ENCODE peak calls at places on chromosomes 1 and 21, in four cellular contexts. I is upper lobe of right lung, P is cardiac muscle cell, V is gastrocnemius medialis. M is an unnamed sample.

GRCh38 chr1:69524010-69524409 is 43.7 kb upstream of the LRRC7 start:
- DNase-seq in I (no peak), P (peak; percentile 9), V (no peak), M (no peak)

GRCh38 chr1:39178541-39179431 is 25.7 kb upstream of the MACF1 start:
- DNase-seq in I (no peak), P (peak; percentile 49), V (peak; percentile 26), M (no peak)

GRCh38 chr1:76390451-76390850 is 315.9 kb downstream of the ST6GALNAC3 start:
- DNase-seq in I (no peak), P (no peak), V (no peak), M (no peak)

GRCh38 chr1:36458910-36459309 is 5.3 kb downstream of the MRPS15 start:
- DNase-seq in I (no peak), P (no peak), V (no peak), M (no peak)

GRCh38 chr1:14735861-14736260 is 137.4 kb downstream of the KAZN start:
- DNase-seq in I (no peak), P (no peak), V (no peak), M (no peak)

GRCh38 chr1:157878059-157878458 is 36.5 kb upstream of the CD5L start:
- DNase-seq in I (no peak), P (peak; percentile 41), V (no peak), M (no peak)

GRCh38 chr1:205590457-205590768 is 41.4 kb downstream of the ELK4 start:
- DNase-seq in I (no peak), P (no peak), V (no peak), M (peak; percentile 31)

GRCh38 chr1:116951175-116951935 is 41.6 kb downstream of the PTGFRN start:
- DNase-seq in I (no peak), P (peak; percentile 90), V (peak; percentile 48), M (peak; percentile 29)

GRCh38 chr1:99152132-99152531 is 112.2 kb upstream of the PLPPR4 start:
- DNase-seq in I (no peak), P (no peak), V (no peak), M (no peak)

GRCh38 chr21:33761104-33762036 is 119.1 kb downstream of the ITSN1 start:
- DNase-seq in I (no peak), P (peak; percentile 97), V (no peak), M (peak; percentile 69)

GRCh38 chr1:79193211-79194079 is 186.9 kb upstream of the ADGRL4 start:
- DNase-seq in I (no peak), P (peak; percentile 82), V (no peak), M (no peak)

GRCh38 chr1:25805863-25806225 is 5.9 kb downstream of the SELENON start:
- DNase-seq in I (no peak), P (peak; percentile 78), V (peak; percentile 80), M (peak; percentile 84)

GRCh38 chr1:113058861-113059441 is 14.0 kb upstream of the LRIG2 start:
- DNase-seq in I (no peak), P (no peak), V (no peak), M (no peak)

GRCh38 chr21:15140321-15141019 is 75.7 kb upstream of the NRIP1 start:
- DNase-seq in I (no peak), P (peak; percentile 30), V (no peak), M (no peak)

GRCh38 chr1:94069649-94070285 is 51.2 kb downstream of the ABCA4 start:
- DNase-seq in I (no peak), P (no peak), V (no peak), M (no peak)

GRCh38 chr1:119367332-119368124 is 1.1 kb upstream of the HAO2 start:
- DNase-seq in I (no peak), P (peak; percentile 64), V (no peak), M (no peak)

GRCh38 chr1:238063454-238063853 is 172.7 kb upstream of the ZP4 start:
- DNase-seq in I (no peak), P (no peak), V (no peak), M (no peak)

GRCh38 chr1:32470991-32471694 is 6.3 kb downstream of the ZBTB8B start:
- DNase-seq in I (no peak), P (no peak), V (peak; percentile 21), M (no peak)

GRCh38 chr1:230123280-230124186 is 56.5 kb downstream of the GALNT2 start:
- DNase-seq in I (no peak), P (no peak), V (no peak), M (no peak)

GRCh38 chr1:157494093-157494492 is 58.2 kb downstream of the FCRL5 start:
- DNase-seq in I (no peak), P (no peak), V (no peak), M (no peak)

GRCh38 chr1:56872597-56872996 is 18.0 kb downstream of the C8A start:
- DNase-seq in I (no peak), P (peak; percentile 38), V (no peak), M (no peak)

GRCh38 chr1:78104322-78104721 is 58.6 kb downstream of the GIPC2 start:
- DNase-seq in I (no peak), P (no peak), V (no peak), M (no peak)

GRCh38 chr21:16794944-16795343 is 717.9 kb upstream of the CXADR start:
- DNase-seq in I (no peak), P (peak; percentile 83), V (peak; percentile 14), M (no peak)

GRCh38 chr1:199010933-199011332 is 372.1 kb downstream of the PTPRC start:
- DNase-seq in I (no peak), P (no peak), V (no peak), M (no peak)

GRCh38 chr1:55211456-55211855 is 3.7 kb downstream of the USP24 start:
- DNase-seq in I (no peak), P (no peak), V (no peak), M (no peak)

GRCh38 chr1:39671433-39671792 is 494 bp downstream of the NT5C1A start:
- DNase-seq in I (no peak), P (no peak), V (peak; percentile 95), M (no peak)

GRCh38 chr1:180040034-180040433 is 85.4 kb downstream of the CEP350 start:
- DNase-seq in I (no peak), P (peak; percentile 46), V (no peak), M (no peak)

GRCh38 chr1:230863449-230863848 is 4.9 kb downstream of the C1orf198 start:
- DNase-seq in I (peak; percentile 86), P (no peak), V (peak; percentile 57), M (no peak)

DNA sequence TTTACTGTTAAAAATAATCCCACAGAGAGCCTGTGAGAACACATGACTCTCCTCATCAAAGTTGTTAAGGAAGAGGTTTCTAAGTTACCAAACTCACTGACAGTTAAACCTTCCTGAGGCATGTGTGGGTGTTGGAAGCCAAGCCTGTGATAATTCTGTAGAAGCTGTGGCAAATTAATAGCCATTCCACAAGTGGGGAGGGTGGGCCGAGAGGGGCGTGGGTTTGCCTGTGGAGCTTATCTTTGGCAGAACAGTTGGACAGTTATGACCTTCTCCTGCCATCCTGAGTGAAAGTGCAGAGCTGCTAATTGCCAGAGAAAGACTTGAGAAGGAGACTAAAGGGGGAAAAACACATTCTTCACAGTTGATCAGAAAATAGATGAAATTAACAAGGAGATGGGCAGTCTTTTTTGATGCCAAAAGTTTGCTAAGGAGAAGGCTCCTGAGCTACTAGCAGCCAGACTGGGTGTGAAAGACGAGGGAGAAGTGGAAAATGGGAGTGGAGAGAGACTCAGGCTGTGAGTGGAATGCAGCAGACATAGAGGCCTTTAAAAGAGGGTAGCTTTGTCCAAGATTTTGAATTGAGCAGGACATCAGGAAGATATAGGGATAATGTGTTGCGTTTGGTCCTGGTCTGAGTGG is 1.6 kb upstream of the PLA2G2C start:
- DNase-seq in I (no peak), P (no peak), V (no peak), M (no peak)
- H3K4me3 ChIP-seq in I (no peak overlapping the region), P (no peak overlapping the region), V (no peak overlapping the region), M (no peak overlapping the region)

GRCh38 chr1:925532-926421 is 2.1 kb downstream of the SAMD11 start:
- DNase-seq in I (no peak), P (peak; percentile 57), V (no peak), M (no peak)
- H3K27me3 ChIP-seq in I (peaks cover 64% of the 10 kb centered on the region), P (peaks cover 13% of the 10 kb centered on the region), V (peaks cover 38% of the 10 kb centered on the region), M (peaks cover 3% of the 10 kb centered on the region)

GRCh38 chr1:240474133-240474614 is 137.8 kb downstream of the GREM2 start:
- DNase-seq in I (no peak), P (peak; percentile 80), V (no peak), M (no peak)
- H3K4me3 ChIP-seq in I (no peak overlapping the region), P (no peak overlapping the region), V (no peak overlapping the region), M (no peak overlapping the region)

GRCh38 chr1:166884971-166885370 is 8.9 kb upstream of the TADA1 start:
- DNase-seq in I (no peak), P (no peak), V (no peak), M (no peak)
- H3K27me3 ChIP-seq in I (peaks cover 18% of the 10 kb centered on the region), P (peaks cover 45% of the 10 kb centered on the region), V (peaks cover 15% of the 10 kb centered on the region), M (peaks cover 3% of the 10 kb centered on the region)

GRCh38 chr1:242784074-242784473 is 259.6 kb upstream of the PLD5 start:
- DNase-seq in I (no peak), P (no peak), V (no peak), M (no peak)
- H3K4me3 ChIP-seq in I (no peak overlapping the region), P (no peak overlapping the region), V (no peak overlapping the region), M (no peak overlapping the region)

GRCh38 chr1:3942416-3943122 is 42.5 kb upstream of the C1orf174 start:
- DNase-seq in I (no peak), P (no peak), V (no peak), M (no peak)
- H3K27me3 ChIP-seq in I (peaks cover 17% of the 10 kb centered on the region), P (no peaks in the 10 kb centered on the region), V (peaks cover 19% of the 10 kb centered on the region), M (no peaks in the 10 kb centered on the region)

GRCh38 chr1:12547586-12548225 is 70.3 kb downstream of the DHRS3 start:
- DNase-seq in I (peak; percentile 53), P (no peak), V (peak; percentile 18), M (no peak)

GRCh38 chr1:12548279-12549105 is 69.5 kb downstream of the DHRS3 start:
- DNase-seq in I (no peak), P (no peak), V (peak; percentile 16), M (no peak)

GRCh38 chr1:12551584-12551983 is 66.4 kb downstream of the DHRS3 start:
- DNase-seq in I (no peak), P (no peak), V (no peak), M (no peak)

GRCh38 chr1:12549106-12549459 is 68.9 kb downstream of the DHRS3 start:
- DNase-seq in I (peak; percentile 68), P (no peak), V (peak; percentile 61), M (no peak)

GRCh38 chr1:12549460-12550349 is 68.3 kb downstream of the DHRS3 start:
- DNase-seq in I (peak; percentile 64), P (peak; percentile 80), V (peak; percentile 91), M (no peak)
- H3K4me3 ChIP-seq in I (no peak overlapping the region), P (no peak overlapping the region), V (peak overlapping the region; percentile 21), M (no peak overlapping the region)

M was measured in ascending aorta.